ENCODE peak calls at places on chromosomes 3 and 15, in ten cellular contexts. R is activated T-helper 2 cell treated with anti-CD3 and anti-CD28 coated beads, Interferon-gamma antibody, Interleukin-2, Interleukin-4, amounts not matched to agents 10 μg/mL and 5 μg/mL and 100 μg/mL, durations not matched to agents 14 hours and 24 hours and 36 hours; T is AG04449; C is SK-N-SH; Z is retina; F is amniotic stem cell; O is LoVo; J is HTR-8/SVneo; I is EH; S is activated CD4-positive, CD25-positive, alpha-beta regulatory T cell. L is an unnamed sample.

GRCh38 chr3:123586966-123587365 is 2.1 kb upstream of the HACD2 start:
- DNase-seq in R (no peak), T (peak; percentile 45), C (no peak), Z (no peak), F (peak; percentile 24), O (no peak), J (peak; percentile 43), I (peak; percentile 91), S (no peak), L (no peak)

GRCh38 chr15:95680693-95681092 is 649.8 kb upstream of the NR2F2 start:
- DNase-seq in R (no peak), T (no peak), C (no peak), Z (no peak), F (no peak), O (no peak), J (no peak), I (peak; percentile 43), S (no peak), L (no peak)

GRCh38 chr15:68244235-68244634 is 14.7 kb upstream of the CLN6 start:
- DNase-seq in R (no peak), T (no peak), C (no peak), Z (no peak), F (no peak), O (no peak), J (no peak), I (no peak), S (no peak), L (no peak)

GRCh38 chr3:27544372-27544865 is 60.2 kb upstream of the SLC4A7 start:
- DNase-seq in R (no peak), T (no peak), C (no peak), Z (no peak), F (no peak), O (no peak), J (no peak), I (peak; percentile 87), S (no peak), L (no peak)

GRCh38 chr15:77623008-77623877 is 9.5 kb downstream of the LINGO1 start:
- DNase-seq in R (no peak), T (no peak), C (peak; percentile 49), Z (no peak), F (no peak), O (no peak), J (no peak), I (no peak), S (no peak), L (no peak)

GRCh38 chr15:74954515-74954914 is 2.1 kb downstream of the RPP25 start:
- DNase-seq in R (no peak), T (no peak), C (peak; percentile 79), Z (peak; percentile 13), F (peak; percentile 10), O (no peak), J (no peak), I (no peak), S (no peak), L (no peak)

GRCh38 chr3:179715582-179715981 is 62.7 kb downstream of the USP13 start:
- DNase-seq in R (no peak), T (no peak), C (no peak), Z (no peak), F (no peak), O (no peak), J (no peak), I (peak; percentile 19), S (no peak), L (no peak)

GRCh38 chr3:36443042-36443686 is 62.9 kb downstream of the STAC start:
- DNase-seq in R (no peak), T (no peak), C (no peak), Z (no peak), F (no peak), O (no peak), J (no peak), I (no peak), S (no peak), L (no peak)

GRCh38 chr3:101725192-101725889 is 927 bp downstream of the CEP97 start:
- DNase-seq in R (peak; percentile 34), T (no peak), C (peak; percentile 52), Z (no peak), F (no peak), O (no peak), J (no peak), I (peak; percentile 41), S (no peak), L (no peak)

GRCh38 chr3:48465531-48466378 is 19.2 kb downstream of the ATRIP start:
- DNase-seq in R (peak; percentile 80), T (peak; percentile 97), C (peak; percentile 97), Z (peak; percentile 91), F (peak; percentile 100), O (peak; percentile 96), J (peak; percentile 96), I (peak; percentile 100), S (peak; percentile 60), L (peak; percentile 99)

GRCh38 chr3:172707967-172708366 is 2.9 kb downstream of the NCEH1 start:
- DNase-seq in R (no peak), T (no peak), C (no peak), Z (no peak), F (peak; percentile 18), O (no peak), J (no peak), I (peak; percentile 83), S (no peak), L (no peak)

GRCh38 chr3:171462224-171462623 is 2.0 kb upstream of the TNIK start:
- DNase-seq in R (no peak), T (no peak), C (no peak), Z (no peak), F (no peak), O (no peak), J (no peak), I (no peak), S (no peak), L (no peak)

GRCh38 chr15:49135342-49135857 is 20.0 kb downstream of the COPS2 start:
- DNase-seq in R (no peak), T (no peak), C (no peak), Z (no peak), F (no peak), O (no peak), J (no peak), I (no peak), S (no peak), L (no peak)

GRCh38 chr3:137191133-137191923 is 233.5 kb downstream of the IL20RB start:
- DNase-seq in R (no peak), T (no peak), C (no peak), Z (no peak), F (no peak), O (no peak), J (no peak), I (no peak), S (no peak), L (no peak)

GRCh38 chr15:63930034-63930433 is 96.3 kb upstream of the HERC1 start:
- DNase-seq in R (no peak), T (no peak), C (no peak), Z (no peak), F (no peak), O (no peak), J (no peak), I (no peak), S (no peak), L (no peak)

GRCh38 chr15:61921093-61921492 is 139.2 kb downstream of the VPS13C start:
- DNase-seq in R (no peak), T (no peak), C (no peak), Z (no peak), F (no peak), O (no peak), J (no peak), I (no peak), S (no peak), L (no peak)

L was measured in suprapubic skin.